ENCODE peak calls at places on chromosomes 7 and 10, in nine cellular contexts. One of them, this sample, is unnamed.

GRCh38 chr7:115124409-115124939 is 202.6 kb downstream of the MDFIC start:
- DNase-seq in ovary: no peak
- DNase-seq in esophagus squamous epithelium: no peak
- DNase-seq in right atrium auricular region: no peak
- DNase-seq in foreskin keratinocyte: no peak
- DNase-seq in A549: no peak
- DNase-seq in kidney: no peak
- DNase-seq in PC-3: no peak
- DNase-seq in uterus: no peak
- DNase-seq in this sample: no peak

GRCh38 chr7:30521532-30521931 is 16.9 kb upstream of the GGCT start:
- DNase-seq in ovary: no peak
- DNase-seq in esophagus squamous epithelium: no peak
- DNase-seq in right atrium auricular region: peak; percentile 80
- DNase-seq in foreskin keratinocyte: no peak
- DNase-seq in A549: no peak
- DNase-seq in kidney: no peak
- DNase-seq in PC-3: no peak
- DNase-seq in uterus: peak; percentile 66
- DNase-seq in this sample: peak; percentile 76

GRCh38 chr10:46282460-46283216 is 4.2 kb upstream of the ANTXRL start:
- DNase-seq in ovary: peak; percentile 68
- DNase-seq in esophagus squamous epithelium: no peak
- DNase-seq in right atrium auricular region: peak; percentile 83
- DNase-seq in foreskin keratinocyte: no peak
- DNase-seq in A549: peak; percentile 73
- DNase-seq in kidney: peak; percentile 92
- DNase-seq in PC-3: peak; percentile 42
- DNase-seq in uterus: peak; percentile 81
- DNase-seq in this sample: peak; percentile 89

GRCh38 chr10:105770813-105771212 is 1129.7 kb downstream of the SORCS3 start:
- DNase-seq in ovary: no peak
- DNase-seq in esophagus squamous epithelium: no peak
- DNase-seq in right atrium auricular region: no peak
- DNase-seq in foreskin keratinocyte: no peak
- DNase-seq in A549: no peak
- DNase-seq in kidney: no peak
- DNase-seq in PC-3: no peak
- DNase-seq in uterus: no peak
- DNase-seq in this sample: no peak

GRCh38 chr7:5693529-5693928 is 87.9 kb downstream of the RNF216 start:
- DNase-seq in ovary: no peak
- DNase-seq in esophagus squamous epithelium: no peak
- DNase-seq in right atrium auricular region: no peak
- DNase-seq in foreskin keratinocyte: no peak
- DNase-seq in A549: peak; percentile 67
- DNase-seq in kidney: peak; percentile 77
- DNase-seq in PC-3: peak; percentile 23
- DNase-seq in uterus: no peak
- DNase-seq in this sample: no peak

GRCh38 chr10:33199731-33200130 is 134.7 kb downstream of the NRP1 start:
- DNase-seq in ovary: no peak
- DNase-seq in esophagus squamous epithelium: no peak
- DNase-seq in right atrium auricular region: no peak
- DNase-seq in foreskin keratinocyte: no peak
- DNase-seq in A549: no peak
- DNase-seq in kidney: no peak
- DNase-seq in PC-3: peak; percentile 98
- DNase-seq in uterus: no peak
- DNase-seq in this sample: no peak

GRCh38 chr7:133830081-133830480 is 297.1 kb upstream of the LRGUK start:
- DNase-seq in ovary: peak; percentile 19
- DNase-seq in esophagus squamous epithelium: no peak
- DNase-seq in right atrium auricular region: no peak
- DNase-seq in foreskin keratinocyte: no peak
- DNase-seq in A549: no peak
- DNase-seq in kidney: no peak
- DNase-seq in PC-3: no peak
- DNase-seq in uterus: no peak
- DNase-seq in this sample: no peak

GRCh38 chr10:97648557-97649404 is 8.3 kb downstream of the PI4K2A start:
- DNase-seq in ovary: no peak
- DNase-seq in esophagus squamous epithelium: no peak
- DNase-seq in right atrium auricular region: no peak
- DNase-seq in foreskin keratinocyte: peak; percentile 89
- DNase-seq in A549: peak; percentile 87
- DNase-seq in kidney: no peak
- DNase-seq in PC-3: peak; percentile 91
- DNase-seq in uterus: no peak
- DNase-seq in this sample: no peak

GRCh38 chr10:3825244-3825643 is 40.2 kb upstream of the KLF6 start:
- DNase-seq in ovary: no peak
- DNase-seq in esophagus squamous epithelium: no peak
- DNase-seq in right atrium auricular region: no peak
- DNase-seq in foreskin keratinocyte: peak; percentile 94
- DNase-seq in A549: peak; percentile 89
- DNase-seq in kidney: no peak
- DNase-seq in PC-3: peak; percentile 61
- DNase-seq in uterus: no peak
- DNase-seq in this sample: no peak

GRCh38 chr7:28629216-28629848 is 217.0 kb downstream of the CREB5 start:
- DNase-seq in ovary: no peak
- DNase-seq in esophagus squamous epithelium: no peak
- DNase-seq in right atrium auricular region: no peak
- DNase-seq in foreskin keratinocyte: no peak
- DNase-seq in A549: no peak
- DNase-seq in kidney: no peak
- DNase-seq in PC-3: peak; percentile 11
- DNase-seq in uterus: peak; percentile 59
- DNase-seq in this sample: no peak

GRCh38 chr7:155396661-155397060 is 61.3 kb upstream of the EN2 start:
- DNase-seq in ovary: no peak
- DNase-seq in esophagus squamous epithelium: no peak
- DNase-seq in right atrium auricular region: no peak
- DNase-seq in foreskin keratinocyte: no peak
- DNase-seq in A549: no peak
- DNase-seq in kidney: peak; percentile 14
- DNase-seq in PC-3: no peak
- DNase-seq in uterus: no peak
- DNase-seq in this sample: no peak

GRCh38 chr10:101840741-101841453 is 2.7 kb downstream of the KCNIP2 start:
- DNase-seq in ovary: peak; percentile 75
- DNase-seq in esophagus squamous epithelium: no peak
- DNase-seq in right atrium auricular region: peak; percentile 81
- DNase-seq in foreskin keratinocyte: no peak
- DNase-seq in A549: peak; percentile 83
- DNase-seq in kidney: peak; percentile 92
- DNase-seq in PC-3: peak; percentile 85
- DNase-seq in uterus: peak; percentile 77
- DNase-seq in this sample: no peak

GRCh38 chr10:102121739-102122372 is 1.7 kb upstream of the LDB1 start:
- DNase-seq in ovary: peak; percentile 75
- DNase-seq in esophagus squamous epithelium: no peak
- DNase-seq in right atrium auricular region: no peak
- DNase-seq in foreskin keratinocyte: no peak
- DNase-seq in A549: no peak
- DNase-seq in kidney: no peak
- DNase-seq in PC-3: no peak
- DNase-seq in uterus: peak; percentile 70
- DNase-seq in this sample: no peak

GRCh38 chr10:1061930-1062769 is 6.0 kb downstream of the WDR37 start:
- DNase-seq in ovary: no peak
- DNase-seq in esophagus squamous epithelium: no peak
- DNase-seq in right atrium auricular region: no peak
- DNase-seq in foreskin keratinocyte: no peak
- DNase-seq in A549: no peak
- DNase-seq in kidney: no peak
- DNase-seq in PC-3: no peak
- DNase-seq in uterus: no peak
- DNase-seq in this sample: no peak

GRCh38 chr7:46281071-46281470 is 360.0 kb upstream of the IGFBP3 start:
- DNase-seq in ovary: no peak
- DNase-seq in esophagus squamous epithelium: no peak
- DNase-seq in right atrium auricular region: no peak
- DNase-seq in foreskin keratinocyte: no peak
- DNase-seq in A549: no peak
- DNase-seq in kidney: no peak
- DNase-seq in PC-3: peak; percentile 65
- DNase-seq in uterus: no peak
- DNase-seq in this sample: no peak

GRCh38 chr7:102286237-102287081 is at the start of gene SH2B2:
- DNase-seq in ovary: peak; percentile 80
- DNase-seq in esophagus squamous epithelium: no peak
- DNase-seq in right atrium auricular region: peak; percentile 86
- DNase-seq in foreskin keratinocyte: no peak
- DNase-seq in A549: peak; percentile 54
- DNase-seq in kidney: peak; percentile 93
- DNase-seq in PC-3: peak; percentile 49
- DNase-seq in uterus: peak; percentile 81
- DNase-seq in this sample: peak; percentile 86

GRCh38 chr7:23928391-23928790 is 218.4 kb downstream of the STK31 start:
- DNase-seq in ovary: no peak
- DNase-seq in esophagus squamous epithelium: no peak
- DNase-seq in right atrium auricular region: no peak
- DNase-seq in foreskin keratinocyte: no peak
- DNase-seq in A549: no peak
- DNase-seq in kidney: no peak
- DNase-seq in PC-3: no peak
- DNase-seq in uterus: no peak
- DNase-seq in this sample: no peak

GRCh38 chr7:141712603-141713262 is 4.6 kb downstream of the WEE2 start:
- DNase-seq in ovary: no peak
- DNase-seq in esophagus squamous epithelium: no peak
- DNase-seq in right atrium auricular region: no peak
- DNase-seq in foreskin keratinocyte: no peak
- DNase-seq in A549: no peak
- DNase-seq in kidney: no peak
- DNase-seq in PC-3: no peak
- DNase-seq in uterus: no peak
- DNase-seq in this sample: no peak

GRCh38 chr7:37208528-37208927 is 240.1 kb downstream of the ELMO1 start:
- DNase-seq in ovary: peak; percentile 67
- DNase-seq in esophagus squamous epithelium: peak; percentile 5
- DNase-seq in right atrium auricular region: peak; percentile 85
- DNase-seq in foreskin keratinocyte: no peak
- DNase-seq in A549: peak; percentile 56
- DNase-seq in kidney: no peak
- DNase-seq in PC-3: peak; percentile 5
- DNase-seq in uterus: peak; percentile 77
- DNase-seq in this sample: no peak

GRCh38 chr7:37212526-37212925 is 236.1 kb downstream of the ELMO1 start:
- DNase-seq in ovary: no peak
- DNase-seq in esophagus squamous epithelium: no peak
- DNase-seq in right atrium auricular region: no peak
- DNase-seq in foreskin keratinocyte: no peak
- DNase-seq in A549: no peak
- DNase-seq in kidney: no peak
- DNase-seq in PC-3: no peak
- DNase-seq in uterus: no peak
- DNase-seq in this sample: no peak

GRCh38 chr7:37215524-37215923 is 233.1 kb downstream of the ELMO1 start:
- DNase-seq in ovary: no peak
- DNase-seq in esophagus squamous epithelium: no peak
- DNase-seq in right atrium auricular region: no peak
- DNase-seq in foreskin keratinocyte: no peak
- DNase-seq in A549: no peak
- DNase-seq in kidney: no peak
- DNase-seq in PC-3: no peak
- DNase-seq in uterus: no peak
- DNase-seq in this sample: no peak

GRCh38 chr7:37212051-37212450 is 236.6 kb downstream of the ELMO1 start:
- DNase-seq in ovary: no peak
- DNase-seq in esophagus squamous epithelium: no peak
- DNase-seq in right atrium auricular region: no peak
- DNase-seq in foreskin keratinocyte: no peak
- DNase-seq in A549: no peak
- DNase-seq in kidney: no peak
- DNase-seq in PC-3: no peak
- DNase-seq in uterus: no peak
- DNase-seq in this sample: no peak

GRCh38 chr7:37211097-37211496 is 237.6 kb downstream of the ELMO1 start:
- DNase-seq in ovary: peak; percentile 44
- DNase-seq in esophagus squamous epithelium: no peak
- DNase-seq in right atrium auricular region: peak; percentile 69
- DNase-seq in foreskin keratinocyte: no peak
- DNase-seq in A549: no peak
- DNase-seq in kidney: no peak
- DNase-seq in PC-3: no peak
- DNase-seq in uterus: peak; percentile 56
- DNase-seq in this sample: peak; percentile 73
- H3K27ac ChIP-seq in ovary: peak overlapping the region; percentile 18
- H3K27ac ChIP-seq in esophagus squamous epithelium: peak overlapping the region; percentile 72
- H3K27ac ChIP-seq in right atrium auricular region: peak overlapping the region; percentile 53
- H3K27ac ChIP-seq in foreskin keratinocyte: no peak overlapping the region
- H3K27ac ChIP-seq in A549: no peak overlapping the region
- H3K27ac ChIP-seq in kidney: no peak overlapping the region
- H3K27ac ChIP-seq in PC-3: no peak overlapping the region
- H3K27ac ChIP-seq in uterus: peak overlapping the region; percentile 47
- H3K27ac ChIP-seq in this sample: peak overlapping the region; percentile 65

GRCh38 chr10:69961168-69961863 is 91.3 kb upstream of the MACROH2A2 start:
- DNase-seq in ovary: no peak
- DNase-seq in esophagus squamous epithelium: no peak
- DNase-seq in right atrium auricular region: peak; percentile 54
- DNase-seq in foreskin keratinocyte: no peak
- DNase-seq in A549: no peak
- DNase-seq in kidney: no peak
- DNase-seq in PC-3: peak; percentile 32
- DNase-seq in uterus: no peak
- DNase-seq in this sample: no peak
- TF ChIP-seq CTCF in ovary: no peak
- TF ChIP-seq CTCF in esophagus squamous epithelium: no peak
- TF ChIP-seq CTCF in right atrium auricular region: no peak
- TF ChIP-seq CTCF in foreskin keratinocyte: peak; percentile 23
- TF ChIP-seq CTCF in A549: peak; percentile 39
- TF ChIP-seq CTCF in kidney: no peak
- TF ChIP-seq CTCF in PC-3: peak; percentile 89
- TF ChIP-seq CTCF in uterus: no peak
- TF ChIP-seq CTCF in this sample: no peak

GRCh38 chr7:90191648-90192047 is 19.9 kb upstream of the STEAP2 start:
- DNase-seq in ovary: no peak
- DNase-seq in esophagus squamous epithelium: no peak
- DNase-seq in right atrium auricular region: no peak
- DNase-seq in foreskin keratinocyte: no peak
- DNase-seq in A549: no peak
- DNase-seq in kidney: no peak
- DNase-seq in PC-3: no peak
- DNase-seq in uterus: no peak
- DNase-seq in this sample: no peak
- H3K27ac ChIP-seq in ovary: no peak overlapping the region
- H3K27ac ChIP-seq in esophagus squamous epithelium: no peak overlapping the region
- H3K27ac ChIP-seq in right atrium auricular region: no peak overlapping the region
- H3K27ac ChIP-seq in foreskin keratinocyte: no peak overlapping the region
- H3K27ac ChIP-seq in A549: no peak overlapping the region
- H3K27ac ChIP-seq in kidney: no peak overlapping the region
- H3K27ac ChIP-seq in PC-3: no peak overlapping the region
- H3K27ac ChIP-seq in uterus: no peak overlapping the region
- H3K27ac ChIP-seq in this sample: no peak overlapping the region

DNA sequence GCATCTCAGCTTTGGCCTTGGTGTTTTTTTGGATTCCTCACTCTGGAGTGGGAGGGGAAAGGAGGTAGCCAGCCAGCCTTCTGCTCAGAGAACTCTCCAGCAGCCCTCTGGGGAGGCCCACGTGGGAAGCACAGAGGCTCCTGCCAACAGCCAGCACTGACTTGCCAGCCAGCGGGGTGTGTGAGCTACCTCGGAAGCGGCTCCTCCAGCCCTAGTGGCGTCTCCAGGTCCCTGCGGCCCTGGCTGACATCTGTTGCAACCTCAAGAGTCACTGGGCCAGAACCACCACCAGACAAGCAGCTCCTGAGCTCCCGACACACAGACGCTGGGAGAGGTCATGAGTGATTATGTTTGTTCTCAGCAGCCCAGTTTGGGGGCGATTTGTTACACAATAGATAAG is 180.2 kb upstream of the FZD8 start:
- DNase-seq in ovary: peak; percentile 46
- DNase-seq in esophagus squamous epithelium: no peak
- DNase-seq in right atrium auricular region: peak; percentile 92
- DNase-seq in foreskin keratinocyte: peak; percentile 59
- DNase-seq in A549: peak; percentile 33
- DNase-seq in kidney: peak; percentile 88
- DNase-seq in PC-3: peak; percentile 36
- DNase-seq in uterus: peak; percentile 75
- DNase-seq in this sample: peak; percentile 91
- TF ChIP-seq CTCF in ovary: no peak
- TF ChIP-seq CTCF in esophagus squamous epithelium: peak; percentile 61
- TF ChIP-seq CTCF in right atrium auricular region: peak; percentile 62
- TF ChIP-seq CTCF in foreskin keratinocyte: peak; percentile 54
- TF ChIP-seq CTCF in A549: no peak
- TF ChIP-seq CTCF in kidney: no peak
- TF ChIP-seq CTCF in PC-3: no peak
- TF ChIP-seq CTCF in uterus: no peak
- TF ChIP-seq CTCF in this sample: peak; percentile 18